ENCODE peak calls at places on chromosomes 2 and 18, in five cellular contexts. O, C, I, F and Q are unnamed samples.
A peak's percentile ranks its signal among the peaks of the same experiment; 100 is the strongest.

GRCh38 chr2:30654404-30654803 is 152.8 kb downstream of the CAPN13 start:
- DNase-seq in O (no peak), C (no peak), I (no peak), F (no peak), Q (no peak)

GRCh38 chr2:215436705-215437570 is 1.1 kb upstream of the FN1 start:
- DNase-seq in O (no peak), C (peak; percentile 48), I (no peak), F (no peak), Q (no peak)

GRCh38 chr2:217707116-217707742 is 295.6 kb downstream of the TNS1 start:
- DNase-seq in O (no peak), C (peak; percentile 67), I (no peak), F (no peak), Q (no peak)

GRCh38 chr18:3450358-3451107 is 561 bp downstream of the TGIF1 start:
- DNase-seq in O (peak; percentile 37), C (peak; percentile 82), I (no peak), F (no peak), Q (no peak)

GRCh38 chr2:144389151-144389929 is 130.6 kb downstream of the ZEB2 start:
- DNase-seq in O (peak; percentile 46), C (no peak), I (no peak), F (no peak), Q (no peak)

GRCh38 chr2:150169230-150169629 is 318.2 kb downstream of the RND3 start:
- DNase-seq in O (no peak), C (peak; percentile 78), I (no peak), F (no peak), Q (no peak)

GRCh38 chr2:7118606-7119503 is 201.6 kb downstream of the RNF144A start:
- DNase-seq in O (no peak), C (peak; percentile 63), I (peak; percentile 4), F (peak; percentile 36), Q (no peak)

GRCh38 chr2:118014492-118014824 is 588 bp upstream of the CCDC93 start:
- DNase-seq in O (no peak), C (no peak), I (no peak), F (peak; percentile 25), Q (no peak)

GRCh38 chr2:240983361-240983995 is 14.9 kb upstream of the SNED1 start:
- DNase-seq in O (no peak), C (no peak), I (no peak), F (peak; percentile 13), Q (no peak)

GRCh38 chr2:189625636-189626035 is 35.6 kb upstream of the ASNSD1 start:
- DNase-seq in O (no peak), C (no peak), I (no peak), F (no peak), Q (no peak)

GRCh38 chr2:189627789-189628188 is 33.5 kb upstream of the ASNSD1 start:
- DNase-seq in O (no peak), C (no peak), I (no peak), F (no peak), Q (no peak)

GRCh38 chr2:189631849-189632248 is 29.4 kb upstream of the ASNSD1 start:
- DNase-seq in O (no peak), C (no peak), I (no peak), F (no peak), Q (no peak)

GRCh38 chr2:189629553-189630453 is 31.5 kb upstream of the ASNSD1 start:
- DNase-seq in O (no peak), C (peak; percentile 12), I (no peak), F (no peak), Q (no peak)

GRCh38 chr2:189628817-189629552 is 32.3 kb upstream of the ASNSD1 start:
- DNase-seq in O (no peak), C (peak; percentile 15), I (no peak), F (no peak), Q (no peak)
- TF ChIP-seq CTCF in O (peak; percentile 44), C (no peak), I (no peak), F (peak; percentile 11), Q (peak; percentile 22)

DNA sequence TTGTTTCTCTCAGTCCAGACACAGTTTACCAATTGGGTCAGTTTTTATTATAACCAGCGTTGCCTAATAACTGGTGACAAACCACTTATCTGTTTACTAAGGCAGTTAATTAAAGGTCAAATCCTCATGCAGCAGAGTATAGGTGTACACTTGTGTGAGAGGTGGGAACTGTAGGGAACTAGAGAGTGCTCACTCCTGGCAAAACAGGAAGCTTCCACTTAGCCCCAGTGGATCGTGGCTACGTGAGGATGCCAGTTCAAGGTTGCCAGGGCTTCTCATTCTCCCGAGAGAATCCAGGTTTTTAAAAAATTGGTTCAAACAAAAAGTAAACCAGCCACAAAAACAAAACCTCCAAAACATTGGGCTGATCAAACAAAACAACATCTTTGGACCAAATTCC is 8.1 kb downstream of the CYBRD1 start:
- DNase-seq in O (no peak), C (peak; percentile 8), I (no peak), F (no peak), Q (no peak)
- TF ChIP-seq CTCF in O (no peak), C (no peak), I (no peak), F (no peak), Q (no peak)

GRCh38 chr2:232328038-232328435 is 50.5 kb upstream of the ALPP start:
- DNase-seq in O (peak; percentile 17), C (no peak), I (no peak), F (no peak), Q (no peak)
- TF ChIP-seq CTCF in O (no peak), C (no peak), I (no peak), F (no peak), Q (no peak)

DNA sequence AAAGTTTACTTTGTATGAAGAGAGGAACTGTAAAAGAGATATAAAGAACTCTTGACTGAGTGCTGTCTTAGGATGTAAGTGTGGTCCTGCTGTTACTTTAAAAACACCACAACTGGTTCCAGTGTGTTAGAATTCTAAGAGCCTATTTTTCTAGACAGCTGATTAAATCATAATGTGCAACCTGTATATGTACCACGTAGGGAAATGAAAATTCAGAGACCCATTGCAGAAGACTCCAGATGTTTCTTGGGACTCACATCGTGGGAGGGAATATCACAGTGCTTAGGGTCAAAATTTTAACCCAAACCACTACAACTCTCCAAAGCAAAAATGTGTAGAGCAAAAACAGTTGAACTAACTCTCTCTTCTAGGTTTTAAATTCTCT is 173.1 kb upstream of the RBMS1 start:
- DNase-seq in O (no peak), C (peak; percentile 80), I (no peak), F (no peak), Q (no peak)
- TF ChIP-seq CTCF in O (no peak), C (no peak), I (no peak), F (no peak), Q (no peak)

GRCh38 chr2:4354678-4355077 is 651.3 kb downstream of the DCDC2C start:
- DNase-seq in O (peak; percentile 50), C (no peak), I (no peak), F (no peak), Q (no peak)
- TF ChIP-seq CTCF in O (peak; percentile 24), C (no peak), I (no peak), F (no peak), Q (peak; percentile 39)

GRCh38 chr2:33033524-33034150 is 86.9 kb downstream of the LTBP1 start:
- DNase-seq in O (no peak), C (peak; percentile 84), I (no peak), F (no peak), Q (no peak)

GRCh38 chr2:33038799-33039198 is 92.0 kb downstream of the LTBP1 start:
- DNase-seq in O (no peak), C (no peak), I (no peak), F (no peak), Q (no peak)

GRCh38 chr2:33038230-33038629 is 91.5 kb downstream of the LTBP1 start:
- DNase-seq in O (no peak), C (no peak), I (no peak), F (no peak), Q (no peak)

GRCh38 chr2:33032245-33032644 is 85.5 kb downstream of the LTBP1 start:
- DNase-seq in O (no peak), C (no peak), I (no peak), F (no peak), Q (no peak)

DNA sequence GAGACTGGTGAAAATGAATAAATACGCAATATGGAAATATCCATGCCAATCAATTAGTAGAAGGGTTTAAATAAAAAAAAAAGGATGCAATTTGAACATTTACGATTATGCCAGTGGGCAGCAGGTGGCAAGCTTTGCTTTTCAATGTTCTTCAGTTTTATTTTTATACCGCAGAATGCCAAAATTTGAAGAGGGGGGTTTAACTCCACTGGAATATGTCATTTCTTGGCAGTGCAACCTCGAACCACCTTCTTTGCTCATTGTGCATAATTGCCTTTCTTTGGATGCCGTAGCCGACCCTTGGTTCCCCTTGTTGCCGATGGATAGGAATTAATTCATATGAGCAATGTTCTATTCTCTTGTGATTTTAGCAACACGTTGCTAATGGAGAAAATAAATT is 88.0 kb downstream of the LTBP1 start:
- DNase-seq in O (no peak), C (peak; percentile 81), I (no peak), F (no peak), Q (no peak)
- TF ChIP-seq CTCF in O (peak; percentile 16), C (peak; percentile 43), I (peak; percentile 53), F (peak; percentile 82), Q (peak; percentile 58)

GRCh38 chr2:98751748-98752147 is 20.8 kb upstream of the MGAT4A start:
- DNase-seq in O (no peak), C (no peak), I (no peak), F (no peak), Q (no peak)
- TF ChIP-seq CTCF in O (no peak), C (no peak), I (no peak), F (no peak), Q (no peak)

DNA sequence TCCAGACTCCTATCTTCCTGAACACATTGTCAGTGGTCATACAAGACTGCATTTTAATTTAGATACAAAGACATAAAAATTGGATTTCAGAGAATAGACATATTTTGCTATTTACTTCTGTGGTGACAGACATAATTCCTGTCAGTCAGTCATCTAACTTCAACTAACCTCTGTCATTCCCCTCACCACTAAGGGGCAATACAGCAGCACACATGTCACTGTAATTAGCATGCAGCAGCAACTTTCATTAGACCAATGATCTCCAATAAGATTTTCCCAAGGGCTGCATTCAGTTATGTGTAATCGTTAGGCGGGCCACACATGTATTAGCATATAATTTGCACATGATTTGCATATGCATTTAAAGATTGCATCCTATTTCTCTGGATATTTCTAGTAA is 624.5 kb downstream of the NR4A2 start:
- DNase-seq in O (no peak), C (no peak), I (no peak), F (no peak), Q (no peak)
- TF ChIP-seq CTCF in O (peak; percentile 50), C (no peak), I (no peak), F (no peak), Q (no peak)

DNA sequence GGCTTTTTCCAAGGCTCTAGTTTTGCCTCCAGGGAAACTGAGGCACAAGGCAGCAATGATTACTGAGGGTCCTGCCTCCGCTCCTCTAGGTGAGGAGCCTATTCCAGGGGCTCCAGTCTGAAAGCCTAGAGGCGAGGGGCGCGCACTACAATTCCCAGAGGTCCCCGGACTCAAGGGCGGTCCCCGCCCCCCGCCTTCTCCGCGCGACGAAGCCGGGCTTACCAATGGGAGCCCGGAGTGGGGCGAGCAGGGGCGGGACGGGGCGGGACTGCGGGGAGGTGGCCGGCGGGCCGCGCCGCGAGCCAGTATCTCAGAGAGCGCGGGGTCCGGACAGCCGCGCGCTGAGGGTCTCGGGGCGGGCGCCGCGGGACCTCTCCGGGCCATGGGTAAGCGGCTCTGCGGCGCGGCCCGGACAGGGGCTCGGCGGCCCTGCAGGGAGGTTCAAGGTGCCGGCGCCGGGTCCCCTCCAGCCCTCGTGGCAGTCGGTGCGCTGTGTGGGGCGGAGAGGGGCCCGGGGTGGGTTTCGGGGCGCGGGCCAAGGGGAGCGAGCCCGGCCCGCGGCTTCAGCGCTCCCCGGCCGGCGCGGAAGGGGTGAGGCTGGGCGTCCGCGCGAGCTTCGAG is at the start of gene ARID5A:
- DNase-seq in O (peak; percentile 92), C (peak; percentile 97), I (no peak), F (peak; percentile 90), Q (no peak)
- TF ChIP-seq CTCF in O (peak; percentile 26), C (peak; percentile 27), I (no peak), F (no peak), Q (no peak)